ENCODE peak calls at places on chromosomes 7 and 10, in six cellular contexts. One of them, this sample, is unnamed.

GRCh38 chr7:99324966-99325596 is 617 bp upstream of the ARPC1A start:
- DNase-seq in right lobe of liver: no peak
- DNase-seq in left cardiac atrium: no peak
- DNase-seq in GM10248: no peak
- DNase-seq in effector memory CD4-positive, alpha-beta T cell: no peak
- DNase-seq in Calu3: no peak
- DNase-seq in this sample: no peak

GRCh38 chr10:36494386-36494785 is 631.0 kb upstream of the ANKRD30A start:
- DNase-seq in left cardiac atrium: no peak
- DNase-seq in Calu3: no peak
- DNase-seq in effector memory CD4-positive, alpha-beta T cell: no peak
- DNase-seq in GM10248: no peak
- DNase-seq in right lobe of liver: no peak
- DNase-seq in this sample: no peak

GRCh38 chr10:108454793-108455192 is 1290.3 kb upstream of the SORCS1 start:
- DNase-seq in GM10248: no peak
- DNase-seq in left cardiac atrium: no peak
- DNase-seq in right lobe of liver: no peak
- DNase-seq in Calu3: no peak
- DNase-seq in effector memory CD4-positive, alpha-beta T cell: no peak
- DNase-seq in this sample: no peak

GRCh38 chr7:96026606-96027005 is 254.3 kb downstream of the DYNC1I1 start:
- DNase-seq in GM10248: no peak
- DNase-seq in right lobe of liver: no peak
- DNase-seq in Calu3: no peak
- DNase-seq in effector memory CD4-positive, alpha-beta T cell: no peak
- DNase-seq in left cardiac atrium: no peak
- DNase-seq in this sample: no peak

GRCh38 chr10:88499569-88500470 is 83.3 kb downstream of the RNLS start:
- DNase-seq in effector memory CD4-positive, alpha-beta T cell: no peak
- DNase-seq in right lobe of liver: no peak
- DNase-seq in GM10248: no peak
- DNase-seq in Calu3: no peak
- DNase-seq in left cardiac atrium: no peak
- DNase-seq in this sample: no peak

GRCh38 chr7:35035511-35035921 is 1.8 kb downstream of the DPY19L1 start:
- DNase-seq in Calu3: peak; percentile 68
- DNase-seq in GM10248: peak; percentile 26
- DNase-seq in effector memory CD4-positive, alpha-beta T cell: peak; percentile 8
- DNase-seq in right lobe of liver: no peak
- DNase-seq in left cardiac atrium: no peak
- DNase-seq in this sample: no peak

GRCh38 chr7:38881947-38882684 is 26.9 kb downstream of the VPS41 start:
- DNase-seq in GM10248: no peak
- DNase-seq in right lobe of liver: no peak
- DNase-seq in Calu3: no peak
- DNase-seq in effector memory CD4-positive, alpha-beta T cell: no peak
- DNase-seq in left cardiac atrium: no peak
- DNase-seq in this sample: no peak

GRCh38 chr7:131183611-131184119 is 144.0 kb upstream of the MKLN1 start:
- DNase-seq in GM10248: no peak
- DNase-seq in left cardiac atrium: no peak
- DNase-seq in right lobe of liver: no peak
- DNase-seq in effector memory CD4-positive, alpha-beta T cell: peak; percentile 6
- DNase-seq in Calu3: no peak
- DNase-seq in this sample: no peak

GRCh38 chr10:122504551-122504950 is 43.2 kb downstream of the HTRA1 start:
- DNase-seq in left cardiac atrium: peak; percentile 92
- DNase-seq in right lobe of liver: peak; percentile 90
- DNase-seq in Calu3: peak; percentile 46
- DNase-seq in GM10248: no peak
- DNase-seq in effector memory CD4-positive, alpha-beta T cell: no peak
- DNase-seq in this sample: peak; percentile 84

GRCh38 chr10:30348378-30348776 is 701 bp downstream of the MTPAP start:
- DNase-seq in Calu3: no peak
- DNase-seq in effector memory CD4-positive, alpha-beta T cell: no peak
- DNase-seq in GM10248: no peak
- DNase-seq in left cardiac atrium: no peak
- DNase-seq in right lobe of liver: no peak
- DNase-seq in this sample: no peak

GRCh38 chr10:132151951-132152505 is 34.7 kb upstream of the DPYSL4 start:
- DNase-seq in effector memory CD4-positive, alpha-beta T cell: no peak
- DNase-seq in left cardiac atrium: peak; percentile 17
- DNase-seq in Calu3: no peak
- DNase-seq in GM10248: no peak
- DNase-seq in right lobe of liver: peak; percentile 31
- DNase-seq in this sample: peak; percentile 26

GRCh38 chr10:124671486-124672075 is 72.6 kb downstream of the FAM53B start:
- DNase-seq in left cardiac atrium: peak; percentile 68
- DNase-seq in right lobe of liver: peak; percentile 42
- DNase-seq in effector memory CD4-positive, alpha-beta T cell: no peak
- DNase-seq in GM10248: no peak
- DNase-seq in Calu3: no peak
- DNase-seq in this sample: peak; percentile 72

GRCh38 chr10:61140765-61141392 is 196.9 kb upstream of the RHOBTB1 start:
- DNase-seq in Calu3: peak; percentile 26
- DNase-seq in effector memory CD4-positive, alpha-beta T cell: no peak
- DNase-seq in GM10248: no peak
- DNase-seq in right lobe of liver: no peak
- DNase-seq in left cardiac atrium: no peak
- DNase-seq in this sample: no peak

GRCh38 chr10:46273506-46274477 is 13.0 kb upstream of the ANTXRL start:
- DNase-seq in left cardiac atrium: no peak
- DNase-seq in effector memory CD4-positive, alpha-beta T cell: no peak
- DNase-seq in right lobe of liver: no peak
- DNase-seq in GM10248: no peak
- DNase-seq in Calu3: no peak
- DNase-seq in this sample: no peak

GRCh38 chr7:51354897-51355296 is 38.3 kb upstream of the COBL start:
- DNase-seq in effector memory CD4-positive, alpha-beta T cell: no peak
- DNase-seq in Calu3: no peak
- DNase-seq in left cardiac atrium: no peak
- DNase-seq in GM10248: no peak
- DNase-seq in right lobe of liver: no peak
- DNase-seq in this sample: no peak

GRCh38 chr7:130560972-130561371 is 69.1 kb downstream of the MEST start:
- DNase-seq in Calu3: peak; percentile 36
- DNase-seq in effector memory CD4-positive, alpha-beta T cell: no peak
- DNase-seq in left cardiac atrium: no peak
- DNase-seq in GM10248: peak; percentile 60
- DNase-seq in right lobe of liver: no peak
- DNase-seq in this sample: no peak

GRCh38 chr10:42992156-42992956 is 84.5 kb upstream of the RET start:
- DNase-seq in GM10248: no peak
- DNase-seq in right lobe of liver: peak; percentile 39
- DNase-seq in effector memory CD4-positive, alpha-beta T cell: no peak
- DNase-seq in left cardiac atrium: no peak
- DNase-seq in Calu3: no peak
- DNase-seq in this sample: no peak

GRCh38 chr10:13397052-13397451 is 49.0 kb upstream of the SEPHS1 start:
- DNase-seq in Calu3: no peak
- DNase-seq in effector memory CD4-positive, alpha-beta T cell: no peak
- DNase-seq in GM10248: no peak
- DNase-seq in left cardiac atrium: no peak
- DNase-seq in right lobe of liver: no peak
- DNase-seq in this sample: no peak

GRCh38 chr10:13921941-13922340 is 335.2 kb downstream of the PRPF18 start:
- DNase-seq in right lobe of liver: no peak
- DNase-seq in GM10248: no peak
- DNase-seq in effector memory CD4-positive, alpha-beta T cell: no peak
- DNase-seq in Calu3: no peak
- DNase-seq in left cardiac atrium: no peak
- DNase-seq in this sample: no peak

GRCh38 chr7:46682841-46683624 is 762.0 kb upstream of the IGFBP3 start:
- DNase-seq in effector memory CD4-positive, alpha-beta T cell: no peak
- DNase-seq in Calu3: no peak
- DNase-seq in left cardiac atrium: no peak
- DNase-seq in right lobe of liver: no peak
- DNase-seq in GM10248: no peak
- DNase-seq in this sample: no peak

GRCh38 chr7:127815631-127816145 is 163.7 kb downstream of the SND1 start:
- DNase-seq in right lobe of liver: no peak
- DNase-seq in Calu3: no peak
- DNase-seq in left cardiac atrium: no peak
- DNase-seq in GM10248: no peak
- DNase-seq in effector memory CD4-positive, alpha-beta T cell: no peak
- DNase-seq in this sample: no peak

GRCh38 chr7:44977304-44977858 is 1.4 kb downstream of the MYO1G start:
- DNase-seq in left cardiac atrium: peak; percentile 53
- DNase-seq in right lobe of liver: no peak
- DNase-seq in Calu3: no peak
- DNase-seq in GM10248: peak; percentile 73
- DNase-seq in effector memory CD4-positive, alpha-beta T cell: peak; percentile 50
- DNase-seq in this sample: no peak

GRCh38 chr7:69599211-69599878 is 1.1 kb downstream of the AUTS2 start:
- DNase-seq in right lobe of liver: no peak
- DNase-seq in Calu3: no peak
- DNase-seq in GM10248: peak; percentile 29
- DNase-seq in effector memory CD4-positive, alpha-beta T cell: no peak
- DNase-seq in left cardiac atrium: peak; percentile 31
- DNase-seq in this sample: no peak

GRCh38 chr10:37952051-37952815 is 24.2 kb downstream of the ZNF25 start:
- DNase-seq in left cardiac atrium: no peak
- DNase-seq in right lobe of liver: no peak
- DNase-seq in effector memory CD4-positive, alpha-beta T cell: no peak
- DNase-seq in Calu3: no peak
- DNase-seq in GM10248: no peak
- DNase-seq in this sample: no peak

This sample was measured in lower lobe of right lung.